ENCODE peak calls at places on chromosomes 2 and 18, in ten cellular contexts. Y, S, A, E, L, M, T, D, G and I are unnamed samples.

GRCh38 chr2:44686561-44686960 is 254.9 kb upstream of the SIX3 start:
- DNase-seq in T (no peak), Y (no peak), E (no peak), L (no peak), A (no peak), S (peak), G (no peak), D (peak), M (no peak), I (no peak)

GRCh38 chr2:101022221-101022620 is 20.1 kb downstream of the RPL31 start:
- DNase-seq in D (no peak), A (no peak), G (no peak), Y (no peak), E (no peak), T (no peak), L (no peak), S (no peak), M (no peak), I (no peak)

GRCh38 chr2:135299656-135300244 is 231.3 kb downstream of the ZRANB3 start:
- DNase-seq in Y (no peak), T (no peak), E (no peak), S (peak), L (no peak), M (no peak), A (no peak), D (peak), G (no peak), I (no peak)

GRCh38 chr2:109660046-109660860 is 46.1 kb downstream of the SOWAHC start:
- DNase-seq in E (no peak), Y (no peak), G (no peak), A (no peak), L (no peak), M (no peak), T (no peak), D (no peak), S (no peak), I (no peak)

GRCh38 chr2:203722411-203722810 is 16.0 kb downstream of the CD28 start:
- DNase-seq in M (no peak), S (no peak), L (no peak), G (no peak), A (no peak), T (no peak), E (no peak), D (peak), Y (no peak), I (no peak)

GRCh38 chr2:113218283-113219091 is 44.7 kb downstream of the PSD4 start:
- DNase-seq in D (no peak), Y (no peak), T (no peak), L (no peak), G (no peak), E (no peak), S (peak), A (no peak), M (no peak), I (no peak)

GRCh38 chr2:139366659-139367058 is 586.5 kb upstream of the NXPH2 start:
- DNase-seq in Y (no peak), A (no peak), G (no peak), T (no peak), L (no peak), D (no peak), E (no peak), S (no peak), M (no peak), I (no peak)

GRCh38 chr18:67731853-67732252 is 215.3 kb upstream of the DSEL start:
- DNase-seq in M (no peak), T (no peak), A (peak), Y (no peak), D (peak), S (peak), G (no peak), L (no peak), E (no peak), I (no peak)

GRCh38 chr2:12828932-12829331 is 112.2 kb downstream of the TRIB2 start:
- DNase-seq in E (no peak), T (no peak), Y (no peak), D (no peak), G (no peak), M (no peak), L (no peak), S (no peak), A (no peak), I (no peak)

GRCh38 chr2:26640331-26640745 is 828 bp downstream of the CIB4 start:
- DNase-seq in D (peak), L (peak), S (peak), E (peak), A (no peak), M (no peak), Y (peak), G (no peak), T (no peak), I (no peak)

GRCh38 chr2:29016500-29016899 is 35.4 kb downstream of the TOGARAM2 start:
- DNase-seq in A (no peak), E (no peak), L (no peak), S (no peak), T (no peak), D (no peak), G (no peak), M (no peak), Y (no peak), I (no peak)

GRCh38 chr18:63223837-63224236 is 95.7 kb downstream of the BCL2 start:
- DNase-seq in Y (no peak), G (no peak), D (no peak), L (no peak), S (no peak), T (no peak), E (no peak), A (no peak), M (no peak), I (no peak)

GRCh38 chr2:227325824-227326195 is 759 bp downstream of the MFF start:
- DNase-seq in Y (peak), S (peak), T (no peak), L (peak), E (peak), M (peak), D (peak), G (peak), A (no peak), I (peak)

GRCh38 chr2:217733461-217733860 is 269.3 kb downstream of the TNS1 start:
- DNase-seq in D (peak), M (no peak), T (no peak), Y (no peak), A (no peak), E (no peak), G (no peak), S (no peak), L (no peak), I (no peak)

GRCh38 chr18:42196651-42197050 is 241.6 kb downstream of the PIK3C3 start:
- DNase-seq in L (no peak), A (no peak), S (peak), Y (no peak), M (no peak), G (no peak), T (no peak), E (no peak), D (no peak), I (no peak)

GRCh38 chr2:233919938-233920337 is 2.8 kb downstream of the TRPM8 start:
- DNase-seq in S (peak), Y (no peak), T (no peak), D (peak), G (no peak), L (no peak), M (no peak), E (no peak), A (no peak), I (no peak)

GRCh38 chr2:240997141-240997855 is 1.1 kb upstream of the SNED1 start:
- DNase-seq in A (no peak), L (peak), E (no peak), D (peak), S (peak), Y (no peak), M (no peak), G (peak), T (peak), I (no peak)

GRCh38 chr2:217365656-217366055 is 505.8 kb upstream of the TNP1 start:
- DNase-seq in T (no peak), S (no peak), A (no peak), L (no peak), G (no peak), Y (no peak), E (no peak), D (no peak), M (no peak), I (no peak)

GRCh38 chr2:40512246-40512645 is 60.4 kb upstream of the SLC8A1 start:
- DNase-seq in T (no peak), M (no peak), E (no peak), Y (peak), D (peak), S (no peak), G (peak), L (no peak), A (no peak), I (no peak)

GRCh38 chr2:234686088-234686890 is 189.4 kb upstream of the ARL4C start:
- DNase-seq in M (peak), A (no peak), G (no peak), D (peak), L (no peak), Y (peak), E (peak), S (no peak), T (peak), I (no peak)

GRCh38 chr18:78875268-78875997 is 104.2 kb upstream of the SALL3 start:
- DNase-seq in M (no peak), D (no peak), T (no peak), L (no peak), Y (peak), E (peak), G (no peak), S (no peak), A (no peak), I (peak)

GRCh38 chr2:69436594-69436936 is 670 bp downstream of the NFU1 start:
- DNase-seq in E (no peak), A (no peak), S (peak), T (no peak), G (no peak), D (peak), L (no peak), M (no peak), Y (no peak), I (no peak)

GRCh38 chr2:215816424-215816823 is 196.9 kb downstream of the MREG start:
- DNase-seq in G (no peak), Y (no peak), D (no peak), S (no peak), M (no peak), L (no peak), E (no peak), A (no peak), T (no peak), I (no peak)

GRCh38 chr18:3530807-3531206 is 80.8 kb downstream of the TGIF1 start:
- DNase-seq in M (no peak), E (no peak), A (no peak), D (no peak), Y (no peak), G (no peak), T (no peak), S (no peak), L (no peak), I (no peak)

GRCh38 chr2:47046271-47046670 is 108.8 kb downstream of the STPG4 start:
- DNase-seq in L (no peak), Y (no peak), E (no peak), D (no peak), A (no peak), T (no peak), S (peak), G (no peak), M (no peak), I (no peak)

GRCh38 chr18:3383381-3383915 is 66.5 kb upstream of the TGIF1 start:
- DNase-seq in G (no peak), Y (no peak), D (peak), T (no peak), A (no peak), M (no peak), E (no peak), L (no peak), S (no peak), I (no peak)

GRCh38 chr2:42792087-42792582 is 248 bp downstream of the HAAO start:
- DNase-seq in Y (no peak), D (no peak), A (no peak), G (no peak), L (no peak), S (no peak), T (no peak), M (no peak), E (no peak), I (no peak)

GRCh38 chr2:24874025-24874424 is 46.0 kb downstream of the ADCY3 start:
- DNase-seq in M (no peak), E (no peak), Y (no peak), G (no peak), S (no peak), T (no peak), L (no peak), A (no peak), D (peak), I (no peak)

GRCh38 chr2:222903234-222904220 is 42.7 kb downstream of the ACSL3 start:
- DNase-seq in S (peak), Y (peak), A (no peak), E (no peak), D (peak), G (no peak), M (peak), L (no peak), T (no peak), I (peak)

GRCh38 chr2:3323360-3324035 is 54.1 kb downstream of the EIPR1 start:
- DNase-seq in G (no peak), L (no peak), A (no peak), T (no peak), S (no peak), Y (no peak), M (no peak), E (no peak), D (no peak), I (no peak)

GRCh38 chr2:46326231-46326980 is 29.2 kb downstream of the EPAS1 start:
- DNase-seq in L (no peak), Y (no peak), M (no peak), S (no peak), G (no peak), D (peak), E (no peak), T (no peak), A (no peak), I (no peak)

GRCh38 chr2:60517441-60517840 is 36.0 kb downstream of the BCL11A start:
- DNase-seq in L (no peak), S (no peak), E (no peak), Y (no peak), T (no peak), M (no peak), G (no peak), A (no peak), D (no peak), I (no peak)

GRCh38 chr2:197786010-197786877 is 1.1 kb upstream of the BOLL start:
- DNase-seq in E (peak), T (peak), Y (peak), M (peak), A (no peak), D (no peak), G (peak), S (no peak), L (peak), I (peak)

GRCh38 chr18:44803019-44803650 is 122.4 kb downstream of the SETBP1 start:
- DNase-seq in G (no peak), Y (peak), M (no peak), S (peak), E (no peak), T (no peak), L (no peak), D (peak), A (peak), I (no peak)

GRCh38 chr2:132270981-132271546 is 109.3 kb upstream of the ANKRD30BL start:
- DNase-seq in T (no peak), Y (no peak), D (no peak), S (no peak), A (no peak), L (no peak), E (no peak), M (no peak), G (no peak), I (no peak)

GRCh38 chr2:3457524-3458395 is 61.6 kb downstream of the ADI1 start:
- DNase-seq in S (no peak), Y (no peak), E (no peak), M (no peak), A (no peak), T (no peak), L (no peak), D (no peak), G (no peak), I (no peak)

GRCh38 chr18:72652990-72653593 is 109.0 kb upstream of the CBLN2 start:
- DNase-seq in S (peak), M (peak), L (no peak), E (peak), T (peak), G (no peak), A (no peak), Y (peak), D (no peak), I (peak)

GRCh38 chr2:25322313-25322712 is 19.4 kb downstream of the DNMT3A start:
- DNase-seq in Y (no peak), M (no peak), G (no peak), L (peak), D (no peak), S (no peak), E (no peak), A (no peak), T (no peak), I (no peak)

GRCh38 chr2:217943379-217944321 is 59.1 kb downstream of the TNS1 start:
- DNase-seq in M (peak), E (peak), T (peak), D (peak), A (no peak), S (peak), Y (peak), L (peak), G (peak), I (peak)

GRCh38 chr2:225008935-225009334 is 33.3 kb downstream of the DOCK10 start:
- DNase-seq in T (no peak), S (no peak), L (no peak), D (no peak), Y (peak), G (no peak), A (no peak), E (peak), M (peak), I (no peak)
- TF ChIP-seq CTCF in T (peak), S (peak), L (no peak), D (peak), Y (peak), G (peak), A (peak), E (peak), M (peak), I (peak)

GRCh38 chr2:73259276-73259675 is 25.0 kb downstream of the FBXO41 start:
- DNase-seq in S (no peak), T (no peak), D (no peak), A (no peak), E (no peak), G (no peak), M (no peak), L (no peak), Y (no peak), I (no peak)

GRCh38 chr2:73262108-73262651 is 22.1 kb downstream of the FBXO41 start:
- DNase-seq in Y (no peak), D (no peak), S (no peak), A (no peak), T (no peak), G (no peak), M (no peak), E (no peak), L (no peak), I (no peak)

GRCh38 chr2:73258913-73259215 is 24.8 kb downstream of the CCT7 start:
- DNase-seq in L (peak), T (no peak), E (no peak), S (no peak), D (no peak), G (no peak), M (no peak), A (no peak), Y (no peak), I (no peak)

GRCh38 chr2:73259704-73260337 is 24.5 kb downstream of the FBXO41 start:
- DNase-seq in M (no peak), S (no peak), D (no peak), T (no peak), Y (no peak), G (no peak), A (no peak), E (no peak), L (no peak), I (no peak)

GRCh38 chr2:73260338-73260984 is 23.8 kb downstream of the FBXO41 start:
- DNase-seq in M (peak), A (no peak), G (no peak), E (peak), T (peak), L (peak), D (peak), Y (peak), S (peak), I (peak)
- TF ChIP-seq CTCF in M (no peak), A (peak), G (peak), E (no peak), T (peak), L (peak), D (peak), Y (peak), S (peak), I (peak)

GRCh38 chr18:24734058-24734457 is 273.6 kb downstream of the HRH4 start:
- DNase-seq in T (no peak), L (no peak), M (peak), E (peak), G (no peak), A (no peak), D (peak), Y (peak), S (no peak), I (peak)
- TF ChIP-seq CTCF in T (peak), L (no peak), M (no peak), E (no peak), G (peak), A (no peak), D (peak), Y (no peak), S (no peak), I (peak)

GRCh38 chr2:120229341-120229740 is 6.1 kb upstream of the TMEM185B start:
- DNase-seq in A (no peak), S (no peak), D (no peak), L (no peak), T (no peak), M (no peak), Y (no peak), G (no peak), E (no peak), I (no peak)

GRCh38 chr2:120227111-120227991 is 4.2 kb upstream of the TMEM185B start:
- DNase-seq in S (no peak), T (no peak), M (no peak), G (no peak), D (no peak), A (no peak), Y (peak), L (no peak), E (no peak), I (no peak)

GRCh38 chr2:120230515-120231471 is 7.6 kb upstream of the TMEM185B start:
- DNase-seq in T (no peak), E (no peak), D (no peak), M (no peak), S (no peak), Y (no peak), L (no peak), A (no peak), G (no peak), I (no peak)

GRCh38 chr2:120226296-120226695 is 3.1 kb upstream of the TMEM185B start:
- DNase-seq in T (no peak), S (no peak), D (no peak), G (no peak), Y (no peak), E (no peak), M (no peak), A (no peak), L (no peak), I (no peak)

DNA sequence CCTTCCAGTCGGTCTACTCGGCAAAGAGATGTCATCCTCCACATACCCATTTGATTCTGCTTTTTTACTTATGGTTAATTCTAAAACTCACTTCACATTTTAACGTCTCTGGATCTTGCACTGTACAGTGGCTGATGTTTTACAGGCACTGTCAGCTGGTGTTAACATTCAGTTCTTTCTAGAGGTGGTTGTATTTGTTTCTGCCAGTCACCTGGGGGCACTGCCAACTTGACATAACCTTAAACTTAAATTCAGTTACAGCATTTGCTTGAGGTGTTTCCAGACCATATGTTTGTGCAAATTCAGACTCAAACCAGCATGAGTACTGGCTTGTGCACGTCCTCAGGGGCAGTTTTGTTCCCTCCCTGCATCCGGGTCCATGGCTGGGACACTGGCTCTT is 5.3 kb upstream of the TMEM185B start:
- DNase-seq in Y (no peak), E (no peak), G (no peak), T (no peak), L (no peak), S (no peak), A (no peak), M (no peak), D (no peak), I (no peak)
- TF ChIP-seq CTCF in Y (no peak), E (no peak), G (peak), T (no peak), L (no peak), S (no peak), A (no peak), M (no peak), D (no peak), I (no peak)

GRCh38 chr18:11791131-11791530 is 60.1 kb upstream of the CHMP1B start:
- DNase-seq in T (no peak), L (no peak), G (no peak), Y (no peak), A (no peak), S (no peak), E (no peak), D (no peak), M (no peak), I (no peak)
- TF ChIP-seq CTCF in T (no peak), L (no peak), G (no peak), Y (no peak), A (no peak), S (no peak), E (no peak), D (no peak), M (no peak), I (no peak)

GRCh38 chr2:231489990-231490389 is 25.7 kb upstream of the NCL start:
- DNase-seq in Y (no peak), G (no peak), E (peak), D (no peak), A (no peak), M (no peak), L (no peak), T (no peak), S (no peak), I (peak)
- TF ChIP-seq CTCF in Y (peak), G (peak), E (peak), D (peak), A (peak), M (no peak), L (no peak), T (peak), S (peak), I (peak)